ENCODE peak calls at places on chromosomes 13 and 19, in four cellular contexts. K, V, I and X are unnamed samples.

GRCh38 chr19:33948651-33949335 is 152.1 kb downstream of the KCTD15 start:
- DNase-seq in I (no peak), K (no peak), V (no peak), X (no peak)

GRCh38 chr13:90594694-90595093 is 752.8 kb upstream of the MIR17HG start:
- DNase-seq in K (no peak), V (no peak), I (no peak), X (no peak)

GRCh38 chr19:16073481-16073880 is 2.8 kb upstream of the TPM4 start:
- DNase-seq in K (no peak), V (no peak), I (no peak), X (no peak)

GRCh38 chr13:110421696-110422395 is 114.8 kb downstream of the COL4A2 start:
- DNase-seq in K (no peak), I (no peak), V (no peak), X (no peak)

GRCh38 chr19:15551183-15552004 is 43.1 kb downstream of the CYP4F22 start:
- DNase-seq in K (peak), I (peak), V (peak), X (peak)

GRCh38 chr19:48121909-48122371 is 11.3 kb upstream of the PLA2G4C start:
- DNase-seq in I (no peak), K (no peak), V (no peak), X (no peak)

GRCh38 chr13:49265822-49266221 is 18.1 kb downstream of the CDADC1 start:
- DNase-seq in V (no peak), K (no peak), I (no peak), X (no peak)

GRCh38 chr13:111122056-111122455 is 6.9 kb downstream of the ARHGEF7 start:
- DNase-seq in V (no peak), I (no peak), K (no peak), X (no peak)

GRCh38 chr19:28523619-28524018 is 689.3 kb downstream of the UQCRFS1 start:
- DNase-seq in I (no peak), K (no peak), V (no peak), X (no peak)

GRCh38 chr19:50722248-50723013 is 733 bp upstream of the CLEC11A start:
- DNase-seq in K (no peak), V (no peak), I (no peak), X (no peak)

GRCh38 chr13:110798595-110798994 is 85.1 kb downstream of the ING1 start:
- DNase-seq in V (no peak), K (no peak), I (no peak), X (no peak)

GRCh38 chr19:54388001-54388802 is 23.5 kb upstream of the LAIR1 start:
- DNase-seq in V (no peak), I (no peak), K (peak), X (no peak)

GRCh38 chr19:3178377-3178972 is at the start of gene S1PR4:
- DNase-seq in V (peak), I (no peak), K (peak), X (no peak)

GRCh38 chr19:55676889-55677505 is 2.0 kb downstream of the EPN1 start:
- DNase-seq in V (no peak), K (no peak), I (no peak), X (no peak)

GRCh38 chr19:34733266-34733825 is 697 bp upstream of the ZNF181 start:
- DNase-seq in K (no peak), V (no peak), I (no peak), X (no peak)

GRCh38 chr19:16209266-16209665 is 11.6 kb downstream of the AP1M1 start:
- DNase-seq in I (no peak), V (no peak), K (no peak), X (no peak)

GRCh38 chr13:44819245-44819644 is 170.0 kb downstream of the NUFIP1 start:
- DNase-seq in V (no peak), I (no peak), K (no peak), X (no peak)

GRCh38 chr19:39834287-39834841 is 402 bp upstream of the DYRK1B start:
- DNase-seq in I (no peak), K (no peak), V (no peak), X (no peak)

GRCh38 chr19:5967994-5968430 is 9.9 kb downstream of the RANBP3 start:
- DNase-seq in K (peak), I (no peak), V (no peak), X (no peak)

GRCh38 chr19:5968431-5969373 is 9.2 kb downstream of the RANBP3 start:
- DNase-seq in I (no peak), K (no peak), V (peak), X (no peak)

GRCh38 chr19:5966941-5967340 is 11.0 kb downstream of the RANBP3 start:
- DNase-seq in V (no peak), I (no peak), K (no peak), X (no peak)

GRCh38 chr19:5966215-5966614 is 11.7 kb downstream of the RANBP3 start:
- DNase-seq in I (no peak), V (no peak), K (no peak), X (no peak)

GRCh38 chr19:5967571-5967970 is 10.4 kb downstream of the RANBP3 start:
- DNase-seq in I (no peak), V (no peak), K (no peak), X (no peak)
- TF ChIP-seq CTCF in I (no peak), V (no peak), K (no peak), X (no peak)

DNA sequence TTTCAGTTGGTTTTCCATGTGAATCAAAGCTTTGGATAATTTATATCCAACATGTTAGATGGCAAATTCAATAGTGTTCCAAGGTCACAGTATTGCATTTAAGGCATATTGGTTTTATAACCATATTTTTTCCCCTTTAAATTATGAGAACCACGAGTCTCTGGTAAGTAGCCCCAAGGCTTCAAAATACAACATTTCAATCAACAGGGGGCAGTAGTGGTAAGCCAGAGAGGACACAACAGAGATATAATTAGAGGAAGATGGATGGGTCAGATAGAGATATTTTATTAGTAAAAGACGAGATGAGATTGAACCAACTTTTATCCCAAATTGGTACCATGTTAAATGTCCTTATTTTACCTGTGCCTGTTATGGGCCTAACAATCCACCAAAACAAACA is 53.1 kb downstream of the KL start:
- DNase-seq in K (no peak), V (no peak), I (no peak), X (no peak)
- TF ChIP-seq CTCF in K (no peak), V (no peak), I (peak), X (no peak)

GRCh38 chr13:32790731-32791130 is 204.5 kb downstream of the PDS5B start:
- DNase-seq in V (no peak), I (no peak), K (no peak), X (no peak)
- TF ChIP-seq CTCF in V (no peak), I (no peak), K (no peak), X (no peak)

GRCh38 chr19:35987571-35987896 is 7.5 kb upstream of the SDHAF1 start:
- DNase-seq in I (no peak), K (no peak), V (no peak), X (no peak)
- TF ChIP-seq CTCF in I (no peak), K (no peak), V (no peak), X (no peak)

DNA sequence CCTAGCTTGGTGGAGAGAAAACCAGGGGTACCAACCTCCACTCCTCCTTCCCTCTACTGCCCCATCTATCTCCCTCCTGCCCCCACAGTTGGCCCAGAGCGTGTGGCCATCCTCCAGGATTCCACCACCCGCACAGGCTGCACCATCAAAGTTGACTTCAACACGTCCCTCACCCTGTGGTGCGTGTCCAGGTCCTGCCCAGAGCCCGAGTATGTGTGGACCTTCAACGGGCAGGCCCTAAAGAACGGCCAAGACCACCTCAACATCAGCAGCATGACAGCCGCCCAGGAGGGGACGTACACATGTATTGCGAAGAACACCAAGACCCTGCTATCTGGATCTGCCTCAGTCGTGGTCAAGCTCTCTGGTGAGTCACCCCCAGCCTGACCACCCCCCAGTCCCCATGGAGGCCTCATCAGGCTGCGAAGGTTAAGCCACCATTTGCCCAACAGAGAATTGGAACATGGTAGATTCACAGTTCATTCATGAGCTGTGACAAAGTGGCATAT is 6.6 kb downstream of the CEACAM16 start:
- DNase-seq in V (no peak), K (no peak), I (no peak), X (no peak)
- TF ChIP-seq CTCF in V (no peak), K (no peak), I (no peak), X (no peak)